ENCODE peak calls at places on chromosomes 12 and 14, in seven cellular contexts. One of them, this sample, is unnamed.
A peak's percentile ranks its signal among the peaks of the same experiment; 100 is the strongest.

GRCh38 chr12:121223283-121223946 is 13.5 kb downstream of the P2RX4 start:
- DNase-seq in CD8-positive, alpha-beta memory T cell: no peak
- DNase-seq in NCI-H1694 treated with DMSO at 0.1 percent for 48 hours: no peak
- DNase-seq in stimulated activated CD4-positive, alpha-beta T cell treated with anti-CD3 and anti-CD28 coated beads, Interleukin-2, amount 100 ng/mL, for 4 hours: no peak
- DNase-seq in osteocyte: no peak
- DNase-seq in T47D: peak; percentile 77
- DNase-seq in mammary epithelial cell: peak; percentile 12
- DNase-seq in this sample: no peak

GRCh38 chr12:24152270-24152669 is 202.8 kb upstream of the SOX5 start:
- DNase-seq in CD8-positive, alpha-beta memory T cell: no peak
- DNase-seq in NCI-H1694 treated with DMSO at 0.1 percent for 48 hours: no peak
- DNase-seq in stimulated activated CD4-positive, alpha-beta T cell treated with anti-CD3 and anti-CD28 coated beads, Interleukin-2, amount 100 ng/mL, for 4 hours: no peak
- DNase-seq in T47D: no peak
- DNase-seq in osteocyte: no peak
- DNase-seq in mammary epithelial cell: no peak
- DNase-seq in this sample: no peak

GRCh38 chr12:89366676-89367364 is 14.5 kb upstream of the DUSP6 start:
- DNase-seq in osteocyte: no peak
- DNase-seq in NCI-H1694 treated with DMSO at 0.1 percent for 48 hours: no peak
- DNase-seq in CD8-positive, alpha-beta memory T cell: no peak
- DNase-seq in stimulated activated CD4-positive, alpha-beta T cell treated with anti-CD3 and anti-CD28 coated beads, Interleukin-2, amount 100 ng/mL, for 4 hours: no peak
- DNase-seq in T47D: no peak
- DNase-seq in mammary epithelial cell: no peak
- DNase-seq in this sample: no peak

GRCh38 chr14:100872241-100872640 is 31.3 kb downstream of the RTL1 start:
- DNase-seq in NCI-H1694 treated with DMSO at 0.1 percent for 48 hours: no peak
- DNase-seq in stimulated activated CD4-positive, alpha-beta T cell treated with anti-CD3 and anti-CD28 coated beads, Interleukin-2, amount 100 ng/mL, for 4 hours: no peak
- DNase-seq in osteocyte: no peak
- DNase-seq in CD8-positive, alpha-beta memory T cell: no peak
- DNase-seq in T47D: no peak
- DNase-seq in mammary epithelial cell: no peak
- DNase-seq in this sample: no peak

GRCh38 chr12:108722463-108722862 is 8.9 kb downstream of the CORO1C start:
- DNase-seq in T47D: no peak
- DNase-seq in NCI-H1694 treated with DMSO at 0.1 percent for 48 hours: no peak
- DNase-seq in stimulated activated CD4-positive, alpha-beta T cell treated with anti-CD3 and anti-CD28 coated beads, Interleukin-2, amount 100 ng/mL, for 4 hours: no peak
- DNase-seq in CD8-positive, alpha-beta memory T cell: no peak
- DNase-seq in mammary epithelial cell: no peak
- DNase-seq in osteocyte: no peak
- DNase-seq in this sample: no peak

GRCh38 chr12:131275824-131276223 is 322.1 kb downstream of the ADGRD1 start:
- DNase-seq in stimulated activated CD4-positive, alpha-beta T cell treated with anti-CD3 and anti-CD28 coated beads, Interleukin-2, amount 100 ng/mL, for 4 hours: no peak
- DNase-seq in CD8-positive, alpha-beta memory T cell: no peak
- DNase-seq in T47D: no peak
- DNase-seq in NCI-H1694 treated with DMSO at 0.1 percent for 48 hours: no peak
- DNase-seq in mammary epithelial cell: no peak
- DNase-seq in osteocyte: no peak
- DNase-seq in this sample: no peak

GRCh38 chr14:94052662-94053061 is 26.5 kb downstream of the OTUB2 start:
- DNase-seq in osteocyte: peak; percentile 73
- DNase-seq in CD8-positive, alpha-beta memory T cell: no peak
- DNase-seq in stimulated activated CD4-positive, alpha-beta T cell treated with anti-CD3 and anti-CD28 coated beads, Interleukin-2, amount 100 ng/mL, for 4 hours: no peak
- DNase-seq in NCI-H1694 treated with DMSO at 0.1 percent for 48 hours: no peak
- DNase-seq in mammary epithelial cell: no peak
- DNase-seq in T47D: no peak
- DNase-seq in this sample: no peak

GRCh38 chr14:95649230-95649629 is 37.0 kb upstream of the TCL1B start:
- DNase-seq in NCI-H1694 treated with DMSO at 0.1 percent for 48 hours: no peak
- DNase-seq in T47D: no peak
- DNase-seq in mammary epithelial cell: no peak
- DNase-seq in stimulated activated CD4-positive, alpha-beta T cell treated with anti-CD3 and anti-CD28 coated beads, Interleukin-2, amount 100 ng/mL, for 4 hours: no peak
- DNase-seq in osteocyte: no peak
- DNase-seq in CD8-positive, alpha-beta memory T cell: no peak
- DNase-seq in this sample: no peak

GRCh38 chr12:76706099-76706498 is 57.8 kb upstream of the ZDHHC17 start:
- DNase-seq in T47D: no peak
- DNase-seq in osteocyte: no peak
- DNase-seq in CD8-positive, alpha-beta memory T cell: no peak
- DNase-seq in mammary epithelial cell: peak; percentile 40
- DNase-seq in stimulated activated CD4-positive, alpha-beta T cell treated with anti-CD3 and anti-CD28 coated beads, Interleukin-2, amount 100 ng/mL, for 4 hours: no peak
- DNase-seq in NCI-H1694 treated with DMSO at 0.1 percent for 48 hours: no peak
- DNase-seq in this sample: no peak

GRCh38 chr12:121388421-121388981 is 11.4 kb upstream of the RNF34 start:
- DNase-seq in mammary epithelial cell: peak; percentile 85
- DNase-seq in NCI-H1694 treated with DMSO at 0.1 percent for 48 hours: no peak
- DNase-seq in osteocyte: no peak
- DNase-seq in T47D: no peak
- DNase-seq in stimulated activated CD4-positive, alpha-beta T cell treated with anti-CD3 and anti-CD28 coated beads, Interleukin-2, amount 100 ng/mL, for 4 hours: no peak
- DNase-seq in CD8-positive, alpha-beta memory T cell: no peak
- DNase-seq in this sample: no peak

GRCh38 chr12:57107456-57107855 is 3.7 kb downstream of the STAT6 start:
- DNase-seq in mammary epithelial cell: no peak
- DNase-seq in osteocyte: no peak
- DNase-seq in T47D: no peak
- DNase-seq in stimulated activated CD4-positive, alpha-beta T cell treated with anti-CD3 and anti-CD28 coated beads, Interleukin-2, amount 100 ng/mL, for 4 hours: no peak
- DNase-seq in CD8-positive, alpha-beta memory T cell: no peak
- DNase-seq in NCI-H1694 treated with DMSO at 0.1 percent for 48 hours: no peak
- DNase-seq in this sample: no peak

GRCh38 chr12:127125607-127126259 is 1141.2 kb upstream of the TMEM132C start:
- DNase-seq in stimulated activated CD4-positive, alpha-beta T cell treated with anti-CD3 and anti-CD28 coated beads, Interleukin-2, amount 100 ng/mL, for 4 hours: peak; percentile 8
- DNase-seq in mammary epithelial cell: peak; percentile 100
- DNase-seq in osteocyte: no peak
- DNase-seq in NCI-H1694 treated with DMSO at 0.1 percent for 48 hours: no peak
- DNase-seq in T47D: peak; percentile 22
- DNase-seq in CD8-positive, alpha-beta memory T cell: no peak
- DNase-seq in this sample: no peak

GRCh38 chr14:22668417-22668816 is 24.3 kb upstream of the OR6J1 start:
- DNase-seq in T47D: no peak
- DNase-seq in CD8-positive, alpha-beta memory T cell: no peak
- DNase-seq in mammary epithelial cell: no peak
- DNase-seq in osteocyte: no peak
- DNase-seq in NCI-H1694 treated with DMSO at 0.1 percent for 48 hours: no peak
- DNase-seq in stimulated activated CD4-positive, alpha-beta T cell treated with anti-CD3 and anti-CD28 coated beads, Interleukin-2, amount 100 ng/mL, for 4 hours: no peak
- DNase-seq in this sample: no peak

GRCh38 chr14:24092960-24093900 is 881 bp upstream of the PCK2 start:
- DNase-seq in stimulated activated CD4-positive, alpha-beta T cell treated with anti-CD3 and anti-CD28 coated beads, Interleukin-2, amount 100 ng/mL, for 4 hours: no peak
- DNase-seq in NCI-H1694 treated with DMSO at 0.1 percent for 48 hours: no peak
- DNase-seq in CD8-positive, alpha-beta memory T cell: no peak
- DNase-seq in mammary epithelial cell: no peak
- DNase-seq in osteocyte: no peak
- DNase-seq in T47D: no peak
- DNase-seq in this sample: no peak

GRCh38 chr12:15001733-15002471 is 29.1 kb downstream of the PDE6H start:
- DNase-seq in mammary epithelial cell: no peak
- DNase-seq in NCI-H1694 treated with DMSO at 0.1 percent for 48 hours: no peak
- DNase-seq in CD8-positive, alpha-beta memory T cell: no peak
- DNase-seq in osteocyte: no peak
- DNase-seq in T47D: peak; percentile 42
- DNase-seq in stimulated activated CD4-positive, alpha-beta T cell treated with anti-CD3 and anti-CD28 coated beads, Interleukin-2, amount 100 ng/mL, for 4 hours: no peak
- DNase-seq in this sample: peak; percentile 12

GRCh38 chr12:72277415-72277814 is 5.2 kb downstream of the TRHDE start:
- DNase-seq in T47D: no peak
- DNase-seq in CD8-positive, alpha-beta memory T cell: no peak
- DNase-seq in stimulated activated CD4-positive, alpha-beta T cell treated with anti-CD3 and anti-CD28 coated beads, Interleukin-2, amount 100 ng/mL, for 4 hours: no peak
- DNase-seq in osteocyte: no peak
- DNase-seq in NCI-H1694 treated with DMSO at 0.1 percent for 48 hours: no peak
- DNase-seq in mammary epithelial cell: no peak
- DNase-seq in this sample: no peak